ENCODE peak calls at places on chromosomes 12 and 14, in ten cellular contexts. H, M, T, S, O, N, G, L, R and E are unnamed samples.

GRCh38 chr12:101186291-101186690 is 23.7 kb downstream of the SLC5A8 start:
- DNase-seq in M (no peak), L (no peak), N (no peak), R (no peak), O (no peak), T (no peak), S (no peak), H (no peak), G (no peak), E (no peak)

GRCh38 chr12:16880864-16881285 is 274.9 kb upstream of the LMO3 start:
- DNase-seq in M (peak), T (no peak), L (no peak), G (peak), S (no peak), R (no peak), H (no peak), N (peak), O (no peak), E (no peak)

GRCh38 chr12:71947645-71948105 is 9.0 kb downstream of the TPH2 start:
- DNase-seq in N (peak), L (no peak), S (no peak), M (no peak), G (peak), O (no peak), R (peak), T (peak), H (no peak), E (no peak)

GRCh38 chr12:51062631-51063397 is 14.7 kb downstream of the LETMD1 start:
- DNase-seq in O (no peak), H (no peak), R (no peak), N (no peak), G (no peak), M (no peak), L (no peak), S (no peak), T (no peak), E (no peak)

GRCh38 chr14:68790656-68791077 is 2.2 kb downstream of the ZFP36L1 start:
- DNase-seq in M (no peak), O (peak), H (peak), L (no peak), R (no peak), T (no peak), N (peak), S (no peak), G (peak), E (peak)

GRCh38 chr12:98725481-98726247 is 80.6 kb downstream of the APAF1 start:
- DNase-seq in G (peak), L (peak), O (no peak), H (no peak), R (peak), N (peak), T (peak), M (no peak), S (peak), E (no peak)

GRCh38 chr12:121392325-121392716 is 7.6 kb upstream of the RNF34 start:
- DNase-seq in M (no peak), H (no peak), O (no peak), L (no peak), T (no peak), N (no peak), R (no peak), G (no peak), S (no peak), E (no peak)

GRCh38 chr12:105289114-105289904 is 41.2 kb upstream of the C12orf75 start:
- DNase-seq in H (no peak), N (peak), S (peak), L (no peak), T (no peak), G (no peak), R (no peak), M (no peak), O (no peak), E (no peak)

GRCh38 chr14:77082356-77082755 is 15.7 kb upstream of the CIPC start:
- DNase-seq in N (no peak), T (no peak), H (no peak), O (no peak), M (no peak), G (no peak), R (no peak), L (no peak), S (no peak), E (no peak)

GRCh38 chr12:14256555-14257169 is 108.8 kb upstream of the ATF7IP start:
- DNase-seq in L (peak), O (peak), M (peak), H (peak), R (no peak), S (peak), G (peak), N (peak), T (peak), E (peak)

GRCh38 chr12:2489266-2489665 is 305.5 kb upstream of the FKBP4 start:
- DNase-seq in S (no peak), T (no peak), N (no peak), O (peak), R (no peak), L (no peak), G (peak), H (no peak), M (no peak), E (no peak)

GRCh38 chr12:12126551-12126950 is 55.8 kb downstream of the BCL2L14 start:
- DNase-seq in G (no peak), H (no peak), T (no peak), M (no peak), L (no peak), R (no peak), N (peak), S (no peak), O (no peak), E (no peak)

GRCh38 chr12:113772505-113773030 is 193.6 kb downstream of the RBM19 start:
- DNase-seq in H (no peak), L (no peak), T (no peak), O (no peak), M (no peak), G (no peak), R (no peak), S (no peak), N (no peak), E (no peak)

GRCh38 chr12:96513681-96514080 is 24.3 kb downstream of the CFAP54 start:
- DNase-seq in S (no peak), M (no peak), T (no peak), N (peak), R (no peak), O (no peak), G (no peak), L (no peak), H (no peak), E (no peak)

GRCh38 chr14:58072288-58073071 is 79.5 kb downstream of the ARMH4 start:
- DNase-seq in G (peak), R (peak), N (peak), T (peak), M (no peak), L (no peak), H (peak), O (no peak), S (peak), E (no peak)

GRCh38 chr12:18275974-18276373 is 14.7 kb downstream of the PIK3C2G start:
- DNase-seq in L (no peak), T (no peak), N (peak), M (no peak), H (no peak), S (peak), O (no peak), R (no peak), G (no peak), E (no peak)

GRCh38 chr14:80202888-80203562 is 8.3 kb downstream of the DIO2 start:
- DNase-seq in N (peak), M (no peak), G (peak), R (peak), L (no peak), T (peak), H (no peak), S (no peak), O (no peak), E (no peak)

GRCh38 chr14:104734051-104734587 is 10.1 kb downstream of the ADSS1 start:
- DNase-seq in G (peak), L (no peak), H (no peak), R (no peak), M (no peak), T (no peak), O (no peak), S (no peak), N (no peak), E (no peak)

GRCh38 chr14:20757963-20758362 is 10.2 kb upstream of the EDDM3B start:
- DNase-seq in O (no peak), H (peak), L (no peak), R (peak), S (no peak), M (no peak), T (no peak), G (peak), N (no peak), E (no peak)

GRCh38 chr14:69355955-69356321 is 42.2 kb downstream of the ERH start:
- DNase-seq in G (peak), M (no peak), H (no peak), N (peak), R (no peak), O (no peak), T (no peak), S (peak), L (peak), E (no peak)

GRCh38 chr14:102928412-102929348 is 6.2 kb downstream of the AMN start:
- DNase-seq in M (peak), L (no peak), T (peak), G (peak), R (no peak), O (no peak), S (no peak), N (peak), H (peak), E (peak)

GRCh38 chr12:77777274-77777673 is 53.4 kb upstream of the NAV3 start:
- DNase-seq in N (no peak), H (no peak), G (no peak), O (no peak), T (no peak), S (no peak), M (no peak), L (no peak), R (no peak), E (no peak)

GRCh38 chr14:61101803-61102548 is 120.9 kb downstream of the SLC38A6 start:
- DNase-seq in L (no peak), O (no peak), N (no peak), H (no peak), S (no peak), M (no peak), R (no peak), T (no peak), G (peak), E (no peak)

GRCh38 chr12:70197362-70197744 is 45.9 kb upstream of the CNOT2 start:
- DNase-seq in T (no peak), N (no peak), S (no peak), R (no peak), M (no peak), O (no peak), H (no peak), G (no peak), L (no peak), E (no peak)

GRCh38 chr12:58387199-58387598 is 445.8 kb downstream of the ATP23 start:
- DNase-seq in S (peak), R (no peak), L (no peak), O (no peak), M (no peak), G (no peak), H (no peak), N (peak), T (no peak), E (no peak)

GRCh38 chr12:120818416-120818815 is 85.7 kb downstream of the SPPL3 start:
- DNase-seq in S (no peak), H (no peak), T (no peak), O (no peak), G (no peak), M (no peak), L (no peak), N (no peak), R (no peak), E (no peak)

GRCh38 chr14:25953532-25954144 is 644.2 kb downstream of the NOVA1 start:
- DNase-seq in L (no peak), M (no peak), T (no peak), N (peak), O (no peak), R (no peak), H (no peak), S (peak), G (no peak), E (no peak)

GRCh38 chr12:53078425-53079225 is 565 bp downstream of the SPRYD3 start:
- DNase-seq in T (no peak), H (peak), R (no peak), L (no peak), N (no peak), G (no peak), M (peak), S (no peak), O (peak), E (no peak)

GRCh38 chr14:74934476-74935339 is 11.6 kb upstream of the RPS6KL1 start:
- DNase-seq in O (no peak), G (peak), S (no peak), T (no peak), N (no peak), L (no peak), R (no peak), M (peak), H (no peak), E (no peak)

GRCh38 chr12:103373088-103373523 is 122.7 kb downstream of the C12orf42 start:
- DNase-seq in G (no peak), L (no peak), N (no peak), S (no peak), O (no peak), M (no peak), T (no peak), H (no peak), R (no peak), E (no peak)

GRCh38 chr14:100304825-100305445 is 1.3 kb downstream of the SLC25A29 start:
- DNase-seq in G (peak), S (no peak), T (no peak), R (peak), M (peak), H (peak), N (peak), O (no peak), L (no peak), E (no peak)

GRCh38 chr12:75560167-75560566 is 48.8 kb upstream of the KRR1 start:
- DNase-seq in O (no peak), L (no peak), R (peak), N (peak), S (peak), M (no peak), H (no peak), G (no peak), T (no peak), E (no peak)

GRCh38 chr12:62948123-62948522 is 13.2 kb upstream of the PPM1H start:
- DNase-seq in G (no peak), H (no peak), L (no peak), O (no peak), T (no peak), R (no peak), S (no peak), N (no peak), M (no peak), E (no peak)

GRCh38 chr12:98516184-98516873 is 939 bp downstream of the TMPO start:
- DNase-seq in M (peak), H (peak), G (peak), S (peak), L (peak), T (peak), N (peak), O (peak), R (no peak), E (peak)

GRCh38 chr12:125210104-125210755 is 145.0 kb downstream of the AACS start:
- DNase-seq in L (no peak), T (no peak), M (peak), N (no peak), H (no peak), R (no peak), O (no peak), G (peak), S (no peak), E (no peak)